ENCODE peak calls at places on chromosomes 2 and 18, in six cellular contexts. X, I, W, F, L and U are unnamed samples.

GRCh38 chr2:44441200-44441599 is 79.5 kb downstream of the CAMKMT start:
- DNase-seq in X (no peak), I (no peak), W (no peak), F (no peak), L (no peak), U (no peak)

GRCh38 chr2:35428548-35428947 is 927.0 kb upstream of the CRIM1 start:
- DNase-seq in X (peak), I (no peak), W (no peak), F (peak), L (no peak), U (peak)

GRCh38 chr18:61702007-61702406 is 190.8 kb downstream of the RNF152 start:
- DNase-seq in X (no peak), I (no peak), W (no peak), F (no peak), L (no peak), U (no peak)

GRCh38 chr2:133123912-133124311 is 444.4 kb downstream of the NCKAP5 start:
- DNase-seq in X (no peak), I (no peak), W (no peak), F (no peak), L (no peak), U (no peak)

GRCh38 chr18:4130734-4131719 is 324.1 kb downstream of the DLGAP1 start:
- DNase-seq in X (no peak), I (no peak), W (no peak), F (no peak), L (no peak), U (no peak)

GRCh38 chr2:201396595-201396994 is 39.5 kb upstream of the FLACC1 start:
- DNase-seq in X (no peak), I (no peak), W (no peak), F (no peak), L (no peak), U (no peak)

GRCh38 chr2:133986076-133986837 is 267.6 kb upstream of the MGAT5 start:
- DNase-seq in X (peak), I (no peak), W (no peak), F (no peak), L (no peak), U (no peak)

GRCh38 chr2:104866883-104867350 is 13.0 kb downstream of the POU3F3 start:
- DNase-seq in X (peak), I (no peak), W (no peak), F (no peak), L (no peak), U (no peak)

GRCh38 chr2:3487432-3487831 is 31.9 kb downstream of the ADI1 start:
- DNase-seq in X (no peak), I (no peak), W (no peak), F (no peak), L (no peak), U (no peak)

GRCh38 chr2:150234787-150235512 is 252.5 kb downstream of the RND3 start:
- DNase-seq in X (no peak), I (no peak), W (no peak), F (no peak), L (peak), U (no peak)